ENCODE peak calls at places on chromosomes 13 and 19, in seven cellular contexts. M, G, A, R, U, Y and I are unnamed samples.

GRCh38 chr13:68676513-68677115 is 1431.0 kb upstream of the ATXN8OS start:
- DNase-seq in M (no peak), G (no peak), A (no peak), R (no peak), U (no peak), Y (no peak), I (no peak)

GRCh38 chr13:31056650-31057275 is 104.9 kb downstream of the HSPH1 start:
- DNase-seq in M (no peak), G (no peak), A (no peak), R (peak; percentile 50), U (no peak), Y (no peak), I (no peak)

GRCh38 chr19:623974-624373 is 9.4 kb downstream of the POLRMT start:
- DNase-seq in M (no peak), G (no peak), A (no peak), R (no peak), U (no peak), Y (no peak), I (no peak)

GRCh38 chr19:47226426-47227346 is 4.3 kb downstream of the BBC3 start:
- DNase-seq in M (peak; percentile 97), G (no peak), A (peak; percentile 58), R (peak; percentile 60), U (peak; percentile 57), Y (peak; percentile 89), I (no peak)

GRCh38 chr13:88623150-88623549 is 952.0 kb downstream of the SLITRK5 start:
- DNase-seq in M (no peak), G (no peak), A (no peak), R (no peak), U (no peak), Y (no peak), I (no peak)

GRCh38 chr13:106275441-106276032 is 259.9 kb downstream of the EFNB2 start:
- DNase-seq in M (no peak), G (no peak), A (no peak), R (no peak), U (no peak), Y (no peak), I (no peak)

GRCh38 chr13:87954116-87954515 is 282.9 kb downstream of the SLITRK5 start:
- DNase-seq in M (no peak), G (no peak), A (no peak), R (no peak), U (no peak), Y (no peak), I (no peak)

GRCh38 chr19:11587973-11588631 is 9.2 kb upstream of the ZNF627 start:
- DNase-seq in M (no peak), G (no peak), A (no peak), R (no peak), U (no peak), Y (no peak), I (no peak)

GRCh38 chr13:32811297-32811800 is 204.9 kb upstream of the KL start:
- DNase-seq in M (no peak), G (no peak), A (peak; percentile 33), R (no peak), U (peak; percentile 62), Y (no peak), I (peak; percentile 32)

GRCh38 chr13:94309997-94310842 is 169.3 kb downstream of the DCT start:
- DNase-seq in M (no peak), G (no peak), A (no peak), R (no peak), U (no peak), Y (no peak), I (no peak)

GRCh38 chr19:5339950-5340636 is 519 bp downstream of the PTPRS start:
- DNase-seq in M (peak; percentile 27), G (no peak), A (no peak), R (peak; percentile 87), U (no peak), Y (no peak), I (no peak)

GRCh38 chr19:16262618-16263017 is 62.0 kb upstream of the KLF2 start:
- DNase-seq in M (peak; percentile 46), G (no peak), A (no peak), R (peak; percentile 67), U (no peak), Y (peak; percentile 81), I (no peak)

GRCh38 chr19:12205296-12205695 is 42.4 kb downstream of the ZNF136 start:
- DNase-seq in M (no peak), G (no peak), A (no peak), R (no peak), U (no peak), Y (no peak), I (no peak)

GRCh38 chr19:32868206-32868950 is 1.2 kb downstream of the SLC7A9 start:
- DNase-seq in M (no peak), G (no peak), A (no peak), R (no peak), U (no peak), Y (no peak), I (no peak)

GRCh38 chr13:22903925-22904324 is 276.9 kb upstream of the SGCG start:
- DNase-seq in M (peak; percentile 41), G (no peak), A (no peak), R (no peak), U (no peak), Y (no peak), I (no peak)

GRCh38 chr19:45016388-45017314 is 15.4 kb downstream of the RELB start:
- DNase-seq in M (peak; percentile 80), G (no peak), A (peak; percentile 61), R (peak; percentile 88), U (peak; percentile 94), Y (peak; percentile 78), I (peak; percentile 65)

GRCh38 chr19:41479757-41480191 is 36.8 kb downstream of the ERICH4 start:
- DNase-seq in M (peak; percentile 58), G (no peak), A (no peak), R (no peak), U (no peak), Y (no peak), I (no peak)

GRCh38 chr13:31350560-31350959 is 150.8 kb downstream of the B3GLCT start:
- DNase-seq in M (no peak), G (no peak), A (no peak), R (no peak), U (no peak), Y (no peak), I (no peak)

GRCh38 chr13:95301947-95302386 is 716 bp upstream of the ABCC4 start:
- DNase-seq in M (no peak), G (no peak), A (peak; percentile 30), R (peak; percentile 79), U (no peak), Y (no peak), I (no peak)

GRCh38 chr19:11461453-11461852 is 19.4 kb downstream of the ELAVL3 start:
- DNase-seq in M (no peak), G (no peak), A (no peak), R (no peak), U (no peak), Y (no peak), I (no peak)

GRCh38 chr19:4504297-4504701 is 14.0 kb downstream of the PLIN4 start:
- DNase-seq in M (no peak), G (no peak), A (no peak), R (no peak), U (no peak), Y (no peak), I (no peak)

GRCh38 chr13:98582947-98583346 is 6.0 kb upstream of the STK24 start:
- DNase-seq in M (no peak), G (no peak), A (no peak), R (no peak), U (no peak), Y (no peak), I (no peak)

GRCh38 chr13:65808061-65808460 is 1422.1 kb downstream of the PCDH9 start:
- DNase-seq in M (no peak), G (no peak), A (no peak), R (no peak), U (no peak), Y (no peak), I (no peak)

GRCh38 chr19:47545061-47545948 is 27.6 kb downstream of the ZNF541 start:
- DNase-seq in M (no peak), G (no peak), A (no peak), R (no peak), U (no peak), Y (no peak), I (no peak)

GRCh38 chr13:38355595-38356120 is 6.0 kb downstream of the UFM1 start:
- DNase-seq in M (no peak), G (no peak), A (no peak), R (no peak), U (no peak), Y (no peak), I (no peak)

GRCh38 chr13:85879014-85879413 is 79.8 kb upstream of the SLITRK6 start:
- DNase-seq in M (no peak), G (no peak), A (no peak), R (no peak), U (no peak), Y (no peak), I (no peak)

GRCh38 chr13:92592757-92593156 is 633.9 kb upstream of the GPC6 start:
- DNase-seq in M (no peak), G (no peak), A (no peak), R (no peak), U (no peak), Y (no peak), I (no peak)
- TF ChIP-seq POLR2AphosphoS5 in M (no peak), G (no peak), A (no peak), R (no peak), U (no peak), Y (no peak), I (no peak)

GRCh38 chr13:113338451-113338850 is 25.5 kb downstream of the GRTP1 start:
- DNase-seq in M (no peak), G (no peak), A (no peak), R (no peak), U (no peak), Y (no peak), I (no peak)

GRCh38 chr13:113345486-113345885 is 18.4 kb downstream of the GRTP1 start:
- DNase-seq in M (no peak), G (no peak), A (no peak), R (no peak), U (no peak), Y (no peak), I (no peak)

GRCh38 chr13:113343692-113343968 is 20.3 kb downstream of the GRTP1 start:
- DNase-seq in M (no peak), G (no peak), A (no peak), R (no peak), U (no peak), Y (no peak), I (no peak)

GRCh38 chr13:113337976-113338375 is 26.0 kb downstream of the GRTP1 start:
- DNase-seq in M (no peak), G (no peak), A (no peak), R (no peak), U (no peak), Y (no peak), I (no peak)

GRCh38 chr13:113342820-113343691 is 20.9 kb downstream of the GRTP1 start:
- DNase-seq in M (no peak), G (no peak), A (no peak), R (no peak), U (no peak), Y (no peak), I (no peak)
- TF ChIP-seq TAF1 in M (no peak), G (no peak), A (no peak), R (no peak), U (no peak), Y (no peak), I (no peak)

GRCh38 chr13:59691501-59692066 is 472.1 kb downstream of the DIAPH3 start:
- DNase-seq in M (no peak), G (no peak), A (no peak), R (no peak), U (no peak), Y (peak; percentile 61), I (no peak)
- TF ChIP-seq POLR2AphosphoS5 in M (no peak), G (no peak), A (no peak), R (no peak), U (no peak), Y (no peak), I (no peak)

GRCh38 chr19:18768046-18768771 is 22.9 kb downstream of the COMP start:
- DNase-seq in M (no peak), G (no peak), A (no peak), R (peak; percentile 86), U (no peak), Y (no peak), I (no peak)
- TF ChIP-seq TAF1 in M (no peak), G (no peak), A (no peak), R (no peak), U (no peak), Y (no peak), I (no peak)